ENCODE peak calls at places on chromosomes 2 and 18, in seven cellular contexts. One of them, this sample, is unnamed.

GRCh38 chr2:224927671-224928173 is 114.5 kb downstream of the DOCK10 start:
- DNase-seq in IMR-90: peak; percentile 89
- DNase-seq in endothelial cell: no peak
- DNase-seq in MM.1S: no peak
- DNase-seq in heart right ventricle: no peak
- DNase-seq in CD8-positive, alpha-beta T cell: peak; percentile 69
- DNase-seq in HFF-Myc: no peak
- DNase-seq in this sample: no peak

GRCh38 chr2:142188562-142188961 is 57.7 kb upstream of the LRP1B start:
- DNase-seq in IMR-90: peak; percentile 22
- DNase-seq in endothelial cell: no peak
- DNase-seq in MM.1S: no peak
- DNase-seq in heart right ventricle: no peak
- DNase-seq in CD8-positive, alpha-beta T cell: no peak
- DNase-seq in HFF-Myc: no peak
- DNase-seq in this sample: no peak

GRCh38 chr18:62828091-62828640 is 112.8 kb downstream of the PHLPP1 start:
- DNase-seq in IMR-90: peak; percentile 41
- DNase-seq in endothelial cell: no peak
- DNase-seq in MM.1S: no peak
- DNase-seq in heart right ventricle: no peak
- DNase-seq in CD8-positive, alpha-beta T cell: no peak
- DNase-seq in HFF-Myc: no peak
- DNase-seq in this sample: no peak

GRCh38 chr2:233209117-233209977 is 42.1 kb upstream of the ATG16L1 start:
- DNase-seq in IMR-90: peak; percentile 25
- DNase-seq in endothelial cell: no peak
- DNase-seq in MM.1S: no peak
- DNase-seq in heart right ventricle: no peak
- DNase-seq in CD8-positive, alpha-beta T cell: no peak
- DNase-seq in HFF-Myc: no peak
- DNase-seq in this sample: no peak

GRCh38 chr2:66805136-66805535 is 370.2 kb downstream of the MEIS1 start:
- DNase-seq in IMR-90: peak; percentile 31
- DNase-seq in endothelial cell: no peak
- DNase-seq in MM.1S: no peak
- DNase-seq in heart right ventricle: no peak
- DNase-seq in CD8-positive, alpha-beta T cell: no peak
- DNase-seq in HFF-Myc: no peak
- DNase-seq in this sample: no peak

GRCh38 chr2:156818944-156819343 is 382.8 kb downstream of the GPD2 start:
- DNase-seq in IMR-90: peak; percentile 67
- DNase-seq in endothelial cell: no peak
- DNase-seq in MM.1S: no peak
- DNase-seq in heart right ventricle: no peak
- DNase-seq in CD8-positive, alpha-beta T cell: no peak
- DNase-seq in HFF-Myc: no peak
- DNase-seq in this sample: no peak

GRCh38 chr18:79553696-79554095 is 125.9 kb upstream of the CTDP1 start:
- DNase-seq in IMR-90: no peak
- DNase-seq in endothelial cell: no peak
- DNase-seq in MM.1S: no peak
- DNase-seq in heart right ventricle: no peak
- DNase-seq in CD8-positive, alpha-beta T cell: no peak
- DNase-seq in HFF-Myc: no peak
- DNase-seq in this sample: no peak

GRCh38 chr18:12946549-12947354 is 1.1 kb upstream of the SEH1L start:
- DNase-seq in IMR-90: peak; percentile 89
- DNase-seq in endothelial cell: peak; percentile 66
- DNase-seq in MM.1S: peak; percentile 21
- DNase-seq in heart right ventricle: peak; percentile 64
- DNase-seq in CD8-positive, alpha-beta T cell: no peak
- DNase-seq in HFF-Myc: peak; percentile 88
- DNase-seq in this sample: no peak

GRCh38 chr2:139000087-139000486 is 219.9 kb upstream of the NXPH2 start:
- DNase-seq in IMR-90: no peak
- DNase-seq in endothelial cell: no peak
- DNase-seq in MM.1S: no peak
- DNase-seq in heart right ventricle: no peak
- DNase-seq in CD8-positive, alpha-beta T cell: no peak
- DNase-seq in HFF-Myc: no peak
- DNase-seq in this sample: no peak

GRCh38 chr18:79642626-79643025 is 37.0 kb upstream of the CTDP1 start:
- DNase-seq in IMR-90: no peak
- DNase-seq in endothelial cell: no peak
- DNase-seq in MM.1S: no peak
- DNase-seq in heart right ventricle: no peak
- DNase-seq in CD8-positive, alpha-beta T cell: no peak
- DNase-seq in HFF-Myc: no peak
- DNase-seq in this sample: no peak

GRCh38 chr2:38933653-38934052 is 44.0 kb downstream of the ARHGEF33 start:
- DNase-seq in IMR-90: peak; percentile 86
- DNase-seq in endothelial cell: no peak
- DNase-seq in MM.1S: no peak
- DNase-seq in heart right ventricle: no peak
- DNase-seq in CD8-positive, alpha-beta T cell: no peak
- DNase-seq in HFF-Myc: peak; percentile 79
- DNase-seq in this sample: no peak

GRCh38 chr2:100542418-100542817 is 20.4 kb upstream of the PDCL3 start:
- DNase-seq in IMR-90: no peak
- DNase-seq in endothelial cell: no peak
- DNase-seq in MM.1S: no peak
- DNase-seq in heart right ventricle: no peak
- DNase-seq in CD8-positive, alpha-beta T cell: no peak
- DNase-seq in HFF-Myc: no peak
- DNase-seq in this sample: no peak

GRCh38 chr2:105824446-105824845 is 79.7 kb downstream of the NCK2 start:
- DNase-seq in IMR-90: no peak
- DNase-seq in endothelial cell: no peak
- DNase-seq in MM.1S: no peak
- DNase-seq in heart right ventricle: no peak
- DNase-seq in CD8-positive, alpha-beta T cell: no peak
- DNase-seq in HFF-Myc: no peak
- DNase-seq in this sample: no peak

GRCh38 chr18:56083097-56083865 is 495.3 kb upstream of the TCF4 start:
- DNase-seq in IMR-90: peak; percentile 92
- DNase-seq in endothelial cell: no peak
- DNase-seq in MM.1S: no peak
- DNase-seq in heart right ventricle: peak; percentile 92
- DNase-seq in CD8-positive, alpha-beta T cell: no peak
- DNase-seq in HFF-Myc: peak; percentile 84
- DNase-seq in this sample: no peak

GRCh38 chr18:24672165-24672950 is 211.9 kb downstream of the HRH4 start:
- DNase-seq in IMR-90: peak; percentile 39
- DNase-seq in endothelial cell: no peak
- DNase-seq in MM.1S: no peak
- DNase-seq in heart right ventricle: no peak
- DNase-seq in CD8-positive, alpha-beta T cell: no peak
- DNase-seq in HFF-Myc: no peak
- DNase-seq in this sample: no peak

GRCh38 chr2:148906136-148906535 is 31.1 kb downstream of the KIF5C start:
- DNase-seq in IMR-90: no peak
- DNase-seq in endothelial cell: no peak
- DNase-seq in MM.1S: no peak
- DNase-seq in heart right ventricle: no peak
- DNase-seq in CD8-positive, alpha-beta T cell: no peak
- DNase-seq in HFF-Myc: no peak
- DNase-seq in this sample: no peak

GRCh38 chr18:58025205-58025604 is 18.8 kb upstream of the NEDD4L start:
- DNase-seq in IMR-90: no peak
- DNase-seq in endothelial cell: no peak
- DNase-seq in MM.1S: no peak
- DNase-seq in heart right ventricle: no peak
- DNase-seq in CD8-positive, alpha-beta T cell: no peak
- DNase-seq in HFF-Myc: no peak
- DNase-seq in this sample: no peak

GRCh38 chr2:186590538-186591441 is 934 bp downstream of the ITGAV start:
- DNase-seq in IMR-90: peak; percentile 45
- DNase-seq in endothelial cell: no peak
- DNase-seq in MM.1S: peak; percentile 36
- DNase-seq in heart right ventricle: peak; percentile 49
- DNase-seq in CD8-positive, alpha-beta T cell: peak; percentile 27
- DNase-seq in HFF-Myc: no peak
- DNase-seq in this sample: peak; percentile 24

GRCh38 chr2:31812051-31812798 is 198.6 kb downstream of the MEMO1 start:
- DNase-seq in IMR-90: peak; percentile 17
- DNase-seq in endothelial cell: no peak
- DNase-seq in MM.1S: peak; percentile 87
- DNase-seq in heart right ventricle: no peak
- DNase-seq in CD8-positive, alpha-beta T cell: no peak
- DNase-seq in HFF-Myc: no peak
- DNase-seq in this sample: peak; percentile 74

GRCh38 chr2:112751451-112752197 is 12.8 kb downstream of the CKAP2L start:
- DNase-seq in IMR-90: peak; percentile 44
- DNase-seq in endothelial cell: no peak
- DNase-seq in MM.1S: no peak
- DNase-seq in heart right ventricle: no peak
- DNase-seq in CD8-positive, alpha-beta T cell: no peak
- DNase-seq in HFF-Myc: no peak
- DNase-seq in this sample: no peak

GRCh38 chr2:168568476-168569227 is 112.6 kb downstream of the CERS6 start:
- DNase-seq in IMR-90: peak; percentile 13
- DNase-seq in endothelial cell: no peak
- DNase-seq in MM.1S: no peak
- DNase-seq in heart right ventricle: peak; percentile 18
- DNase-seq in CD8-positive, alpha-beta T cell: no peak
- DNase-seq in HFF-Myc: no peak
- DNase-seq in this sample: no peak

GRCh38 chr2:166017208-166017607 is 63.6 kb upstream of the TTC21B start:
- DNase-seq in IMR-90: no peak
- DNase-seq in endothelial cell: no peak
- DNase-seq in MM.1S: no peak
- DNase-seq in heart right ventricle: no peak
- DNase-seq in CD8-positive, alpha-beta T cell: no peak
- DNase-seq in HFF-Myc: no peak
- DNase-seq in this sample: no peak

GRCh38 chr18:76336241-76336640 is 158.8 kb downstream of the ZNF516 start:
- DNase-seq in IMR-90: no peak
- DNase-seq in endothelial cell: no peak
- DNase-seq in MM.1S: no peak
- DNase-seq in heart right ventricle: no peak
- DNase-seq in CD8-positive, alpha-beta T cell: no peak
- DNase-seq in HFF-Myc: no peak
- DNase-seq in this sample: no peak

GRCh38 chr2:137957033-137957432 is 7.2 kb upstream of the HNMT start:
- DNase-seq in IMR-90: peak; percentile 97
- DNase-seq in endothelial cell: no peak
- DNase-seq in MM.1S: no peak
- DNase-seq in heart right ventricle: no peak
- DNase-seq in CD8-positive, alpha-beta T cell: no peak
- DNase-seq in HFF-Myc: peak; percentile 17
- DNase-seq in this sample: no peak

GRCh38 chr2:173076557-173077345 is 1.1 kb downstream of the MAP3K20 start:
- DNase-seq in IMR-90: peak; percentile 48
- DNase-seq in endothelial cell: peak; percentile 36
- DNase-seq in MM.1S: peak; percentile 27
- DNase-seq in heart right ventricle: peak; percentile 56
- DNase-seq in CD8-positive, alpha-beta T cell: peak; percentile 9
- DNase-seq in HFF-Myc: no peak
- DNase-seq in this sample: peak; percentile 23

GRCh38 chr2:234679151-234679765 is 182.4 kb upstream of the ARL4C start:
- DNase-seq in IMR-90: no peak
- DNase-seq in endothelial cell: no peak
- DNase-seq in MM.1S: no peak
- DNase-seq in heart right ventricle: no peak
- DNase-seq in CD8-positive, alpha-beta T cell: no peak
- DNase-seq in HFF-Myc: no peak
- DNase-seq in this sample: no peak

GRCh38 chr2:10487144-10488104 is 39.3 kb upstream of the ODC1 start:
- DNase-seq in IMR-90: no peak
- DNase-seq in endothelial cell: no peak
- DNase-seq in MM.1S: no peak
- DNase-seq in heart right ventricle: no peak
- DNase-seq in CD8-positive, alpha-beta T cell: no peak
- DNase-seq in HFF-Myc: no peak
- DNase-seq in this sample: no peak

GRCh38 chr2:12612168-12612567 is 104.6 kb upstream of the TRIB2 start:
- DNase-seq in IMR-90: no peak
- DNase-seq in endothelial cell: no peak
- DNase-seq in MM.1S: no peak
- DNase-seq in heart right ventricle: no peak
- DNase-seq in CD8-positive, alpha-beta T cell: no peak
- DNase-seq in HFF-Myc: no peak
- DNase-seq in this sample: no peak
- TF ChIP-seq CTCF in IMR-90: no peak
- TF ChIP-seq CTCF in endothelial cell: no peak
- TF ChIP-seq CTCF in MM.1S: no peak
- TF ChIP-seq CTCF in heart right ventricle: no peak
- TF ChIP-seq CTCF in CD8-positive, alpha-beta T cell: no peak
- TF ChIP-seq CTCF in HFF-Myc: no peak
- TF ChIP-seq CTCF in this sample: no peak

GRCh38 chr2:216109962-216110614 is 940 bp downstream of the XRCC5 start:
- DNase-seq in IMR-90: peak; percentile 75
- DNase-seq in endothelial cell: no peak
- DNase-seq in MM.1S: peak; percentile 59
- DNase-seq in heart right ventricle: no peak
- DNase-seq in CD8-positive, alpha-beta T cell: no peak
- DNase-seq in HFF-Myc: no peak
- DNase-seq in this sample: no peak
- TF ChIP-seq CTCF in IMR-90: peak; percentile 70
- TF ChIP-seq CTCF in endothelial cell: peak; percentile 34
- TF ChIP-seq CTCF in MM.1S: peak; percentile 69
- TF ChIP-seq CTCF in heart right ventricle: peak; percentile 42
- TF ChIP-seq CTCF in CD8-positive, alpha-beta T cell: peak; percentile 64
- TF ChIP-seq CTCF in HFF-Myc: peak; percentile 27
- TF ChIP-seq CTCF in this sample: peak; percentile 38

GRCh38 chr2:45943231-45944044 is 292.0 kb downstream of the PRKCE start:
- DNase-seq in IMR-90: no peak
- DNase-seq in endothelial cell: no peak
- DNase-seq in MM.1S: no peak
- DNase-seq in heart right ventricle: no peak
- DNase-seq in CD8-positive, alpha-beta T cell: no peak
- DNase-seq in HFF-Myc: no peak
- DNase-seq in this sample: no peak
- TF ChIP-seq CTCF in IMR-90: no peak
- TF ChIP-seq CTCF in endothelial cell: no peak
- TF ChIP-seq CTCF in MM.1S: no peak
- TF ChIP-seq CTCF in heart right ventricle: no peak
- TF ChIP-seq CTCF in CD8-positive, alpha-beta T cell: no peak
- TF ChIP-seq CTCF in HFF-Myc: peak; percentile 16
- TF ChIP-seq CTCF in this sample: no peak

DNA sequence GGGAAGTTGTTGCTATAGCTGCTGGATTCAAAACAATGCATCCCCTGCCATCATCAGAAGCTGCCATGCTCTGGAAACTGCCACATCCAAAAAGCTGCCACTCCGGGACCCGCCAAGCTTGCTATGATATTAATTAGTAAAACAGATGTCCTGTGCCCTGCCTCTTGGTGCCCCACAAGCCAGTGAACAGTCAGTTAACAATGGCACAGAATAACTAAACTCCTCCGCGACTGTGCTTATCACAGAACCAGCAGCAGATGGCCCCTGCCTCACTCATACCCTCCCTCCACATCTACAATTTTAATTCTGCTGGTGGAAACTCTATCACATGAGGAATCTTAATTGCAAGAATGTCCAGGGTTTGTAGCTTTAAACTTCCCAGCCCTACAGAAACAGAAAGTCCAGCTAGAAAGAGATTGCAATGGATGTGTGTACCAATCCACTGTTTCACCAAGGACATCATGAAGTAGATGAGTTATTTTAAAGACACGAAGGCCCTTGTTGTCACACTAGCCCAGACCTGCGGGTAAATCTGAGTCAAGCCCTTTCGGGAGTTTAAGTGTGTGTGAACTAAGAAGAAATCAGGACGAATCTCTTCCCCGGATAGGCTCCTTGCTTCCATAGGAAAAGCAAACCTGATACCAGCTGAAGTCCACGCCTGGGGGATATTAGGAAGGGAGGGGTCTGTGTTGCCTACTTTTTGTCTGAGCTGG is 7.4 kb upstream of the ACYP2 start:
- DNase-seq in IMR-90: no peak
- DNase-seq in endothelial cell: no peak
- DNase-seq in MM.1S: no peak
- DNase-seq in heart right ventricle: no peak
- DNase-seq in CD8-positive, alpha-beta T cell: no peak
- DNase-seq in HFF-Myc: no peak
- DNase-seq in this sample: no peak
- TF ChIP-seq CTCF in IMR-90: no peak
- TF ChIP-seq CTCF in endothelial cell: no peak
- TF ChIP-seq CTCF in MM.1S: no peak
- TF ChIP-seq CTCF in heart right ventricle: no peak
- TF ChIP-seq CTCF in CD8-positive, alpha-beta T cell: no peak
- TF ChIP-seq CTCF in HFF-Myc: no peak
- TF ChIP-seq CTCF in this sample: no peak